ENCODE peak calls at places on chromosomes 12 and 14, in ten cellular contexts. N is heart left ventricle, W is stomach, V is right lobe of liver, A is adrenal gland, K is breast epithelium, Y is esophagus squamous epithelium, Q is A549, Z is endothelial cell of umbilical vein, C is tibial nerve. E is an unnamed sample. For H3K9me3, the result is how much of the 10 kb centered on the place peaks cover.

GRCh38 chr12:122125452-122126341 is 47.1 kb downstream of the MLXIP start:
- DNase-seq in N (peak), W (no peak), V (peak), A (no peak), K (no peak), Y (no peak), Q (no peak), Z (no peak), C (no peak), E (no peak)

GRCh38 chr14:80606347-80606772 is 335.2 kb downstream of the CEP128 start:
- DNase-seq in N (no peak), W (no peak), V (no peak), A (no peak), K (no peak), Y (no peak), Q (no peak), Z (no peak), C (no peak), E (no peak)

GRCh38 chr12:118145798-118146156 is 9.9 kb downstream of the PEBP1 start:
- DNase-seq in N (no peak), W (no peak), V (no peak), A (no peak), K (no peak), Y (no peak), Q (no peak), Z (no peak), C (no peak), E (no peak)

GRCh38 chr12:101459642-101460346 is 15.3 kb upstream of the SPIC start:
- DNase-seq in N (no peak), W (peak), V (no peak), A (no peak), K (no peak), Y (no peak), Q (peak), Z (no peak), C (peak), E (no peak)

GRCh38 chr12:85441740-85442139 is 161.7 kb downstream of the ALX1 start:
- DNase-seq in N (no peak), W (no peak), V (no peak), A (no peak), K (no peak), Y (no peak), Q (peak), Z (peak), C (no peak), E (no peak)

GRCh38 chr14:67464377-67464776 is 24.1 kb downstream of the TMEM229B start:
- DNase-seq in N (no peak), W (no peak), V (no peak), A (no peak), K (no peak), Y (no peak), Q (no peak), Z (no peak), C (no peak), E (no peak)

GRCh38 chr12:51008329-51008728 is 17.9 kb downstream of the SLC11A2 start:
- DNase-seq in N (no peak), W (no peak), V (no peak), A (no peak), K (no peak), Y (no peak), Q (no peak), Z (no peak), C (no peak), E (no peak)

GRCh38 chr12:30570206-30570890 is 125.3 kb downstream of the IPO8 start:
- DNase-seq in N (no peak), W (no peak), V (no peak), A (no peak), K (no peak), Y (no peak), Q (no peak), Z (no peak), C (no peak), E (peak)

GRCh38 chr12:14185441-14186192 is 179.9 kb upstream of the ATF7IP start:
- DNase-seq in N (no peak), W (peak), V (no peak), A (no peak), K (no peak), Y (no peak), Q (peak), Z (peak), C (no peak), E (peak)

GRCh38 chr14:20418501-20418909 is 5.2 kb upstream of the TEP1 start:
- DNase-seq in N (no peak), W (peak), V (no peak), A (no peak), K (no peak), Y (no peak), Q (peak), Z (no peak), C (no peak), E (no peak)

GRCh38 chr14:99551034-99551922 is 52.7 kb downstream of the CCDC85C start:
- DNase-seq in N (no peak), W (no peak), V (no peak), A (no peak), K (no peak), Y (no peak), Q (no peak), Z (no peak), C (no peak), E (no peak)

GRCh38 chr12:68761901-68762630 is 16.1 kb downstream of the SLC35E3 start:
- DNase-seq in N (no peak), W (no peak), V (no peak), A (peak), K (no peak), Y (no peak), Q (no peak), Z (no peak), C (no peak), E (no peak)

GRCh38 chr14:35197015-35197414 is 74.7 kb downstream of the PRORP start:
- DNase-seq in N (no peak), W (no peak), V (no peak), A (no peak), K (no peak), Y (no peak), Q (peak), Z (peak), C (no peak), E (no peak)

GRCh38 chr12:56300644-56301464 is 724 bp upstream of the CS start:
- DNase-seq in N (no peak), W (no peak), V (no peak), A (peak), K (no peak), Y (no peak), Q (no peak), Z (no peak), C (no peak), E (no peak)

GRCh38 chr12:116882742-116883141 is 1.5 kb upstream of the HRK start:
- DNase-seq in N (no peak), W (no peak), V (no peak), A (no peak), K (no peak), Y (no peak), Q (peak), Z (peak), C (no peak), E (no peak)

GRCh38 chr12:109626378-109627115 is 53.0 kb downstream of the MVK start:
- DNase-seq in N (no peak), W (no peak), V (no peak), A (no peak), K (no peak), Y (no peak), Q (no peak), Z (no peak), C (no peak), E (no peak)

GRCh38 chr14:38098074-38098846 is 109.4 kb upstream of the SSTR1 start:
- DNase-seq in N (no peak), W (no peak), V (no peak), A (peak), K (no peak), Y (no peak), Q (no peak), Z (no peak), C (no peak), E (no peak)

GRCh38 chr12:122992386-122992785 is 11.9 kb downstream of the ARL6IP4 start:
- DNase-seq in N (peak), W (no peak), V (peak), A (no peak), K (no peak), Y (no peak), Q (no peak), Z (no peak), C (no peak), E (no peak)

GRCh38 chr14:98408713-98409112 is 863.3 kb downstream of the BCL11B start:
- DNase-seq in N (no peak), W (no peak), V (no peak), A (no peak), K (no peak), Y (no peak), Q (no peak), Z (no peak), C (no peak), E (no peak)

GRCh38 chr12:31353730-31354708 is 28.1 kb upstream of the SINHCAF start:
- DNase-seq in N (no peak), W (no peak), V (no peak), A (peak), K (no peak), Y (no peak), Q (no peak), Z (no peak), C (no peak), E (no peak)

GRCh38 chr14:75989134-75989533 is 3.6 kb downstream of the IFT43 start:
- DNase-seq in N (peak), W (no peak), V (no peak), A (peak), K (no peak), Y (no peak), Q (peak), Z (peak), C (no peak), E (no peak)

GRCh38 chr12:58369576-58369975 is 428.2 kb downstream of the ATP23 start:
- DNase-seq in N (no peak), W (no peak), V (no peak), A (no peak), K (no peak), Y (no peak), Q (no peak), Z (no peak), C (no peak), E (no peak)

GRCh38 chr14:72638021-72638420 is 255.9 kb downstream of the DPF3 start:
- DNase-seq in N (peak), W (no peak), V (no peak), A (peak), K (no peak), Y (no peak), Q (peak), Z (peak), C (no peak), E (no peak)

GRCh38 chr14:32559595-32559994 is 230.5 kb downstream of the AKAP6 start:
- DNase-seq in N (no peak), W (no peak), V (no peak), A (no peak), K (no peak), Y (no peak), Q (no peak), Z (no peak), C (no peak), E (no peak)

GRCh38 chr12:46214668-46215429 is 54.0 kb downstream of the SLC38A1 start:
- DNase-seq in N (no peak), W (peak), V (peak), A (no peak), K (no peak), Y (no peak), Q (no peak), Z (no peak), C (no peak), E (no peak)

GRCh38 chr12:26212988-26213387 is 17.6 kb downstream of the SSPN start:
- DNase-seq in N (no peak), W (no peak), V (no peak), A (no peak), K (no peak), Y (no peak), Q (no peak), Z (no peak), C (no peak), E (no peak)

GRCh38 chr12:57592551-57593165 is 1.7 kb downstream of the PIP4K2C start:
- DNase-seq in N (no peak), W (no peak), V (no peak), A (no peak), K (no peak), Y (no peak), Q (no peak), Z (no peak), C (no peak), E (no peak)

GRCh38 chr12:30564394-30564793 is 131.3 kb downstream of the IPO8 start:
- DNase-seq in N (no peak), W (no peak), V (no peak), A (no peak), K (no peak), Y (no peak), Q (no peak), Z (no peak), C (no peak), E (no peak)

GRCh38 chr12:53929527-53929926 is 9.1 kb upstream of the HOXC13 start:
- DNase-seq in N (no peak), W (no peak), V (no peak), A (no peak), K (no peak), Y (no peak), Q (no peak), Z (no peak), C (no peak), E (no peak)

GRCh38 chr14:75917322-75918251 is 64.2 kb downstream of the TGFB3 start:
- DNase-seq in N (no peak), W (no peak), V (no peak), A (no peak), K (no peak), Y (no peak), Q (no peak), Z (no peak), C (no peak), E (no peak)

GRCh38 chr12:63394994-63395393 is 244.0 kb upstream of the AVPR1A start:
- DNase-seq in N (no peak), W (no peak), V (no peak), A (no peak), K (no peak), Y (no peak), Q (no peak), Z (no peak), C (no peak), E (peak)

GRCh38 chr14:74804219-74804825 is 41.2 kb downstream of the YLPM1 start:
- DNase-seq in N (no peak), W (no peak), V (no peak), A (peak), K (no peak), Y (no peak), Q (peak), Z (peak), C (no peak), E (peak)

GRCh38 chr12:113267621-113268020 is 46.4 kb downstream of the TPCN1 start:
- DNase-seq in N (no peak), W (no peak), V (no peak), A (no peak), K (no peak), Y (no peak), Q (no peak), Z (no peak), C (no peak), E (no peak)

GRCh38 chr12:104643921-104644669 is 187.3 kb downstream of the CHST11 start:
- DNase-seq in N (peak), W (peak), V (peak), A (peak), K (no peak), Y (no peak), Q (no peak), Z (peak), C (no peak), E (peak)

GRCh38 chr12:131136539-131136872 is 182.8 kb downstream of the ADGRD1 start:
- DNase-seq in N (no peak), W (no peak), V (no peak), A (no peak), K (no peak), Y (no peak), Q (no peak), Z (no peak), C (no peak), E (no peak)
- H3K9me3 ChIP-seq in N (under half), W (under half), V (under half), A (under half), K (under half), Y (under half), Q (under half), Z (under half), C (under half), E (under half)

GRCh38 chr12:78189656-78190055 is 359.0 kb downstream of the NAV3 start:
- DNase-seq in N (no peak), W (no peak), V (no peak), A (no peak), K (no peak), Y (no peak), Q (no peak), Z (no peak), C (no peak), E (no peak)

GRCh38 chr12:78198896-78199295 is 368.2 kb downstream of the NAV3 start:
- DNase-seq in N (no peak), W (no peak), V (no peak), A (no peak), K (no peak), Y (no peak), Q (no peak), Z (no peak), C (no peak), E (no peak)

GRCh38 chr12:78191611-78192010 is 360.9 kb downstream of the NAV3 start:
- DNase-seq in N (no peak), W (no peak), V (no peak), A (no peak), K (no peak), Y (no peak), Q (no peak), Z (no peak), C (no peak), E (no peak)

GRCh38 chr12:78192979-78193378 is 362.3 kb downstream of the NAV3 start:
- DNase-seq in N (no peak), W (no peak), V (no peak), A (no peak), K (no peak), Y (no peak), Q (no peak), Z (no peak), C (no peak), E (no peak)

DNA sequence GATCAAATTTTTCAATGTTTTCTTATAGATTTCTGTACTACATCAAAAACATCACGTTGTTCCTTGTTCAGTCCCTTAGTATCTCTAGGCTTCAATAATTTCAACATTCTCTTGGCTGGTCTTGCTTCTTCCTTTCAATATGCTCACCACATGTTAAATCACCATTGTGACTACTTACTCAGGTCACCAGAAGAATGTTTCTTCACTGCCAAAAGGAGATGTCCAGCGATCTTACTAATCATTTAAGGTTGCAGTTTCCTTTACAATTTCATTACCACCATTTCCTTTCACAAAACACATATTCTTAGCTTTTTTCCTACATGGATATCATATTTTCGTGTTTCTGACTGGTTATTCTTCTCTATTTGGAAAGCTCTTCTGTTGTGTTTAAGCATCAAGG is 363.8 kb downstream of the NAV3 start:
- DNase-seq in N (no peak), W (no peak), V (no peak), A (no peak), K (no peak), Y (no peak), Q (no peak), Z (peak), C (no peak), E (no peak)
- TF ChIP-seq POLR2A in N (no peak), W (no peak), V (no peak), A (no peak), K (no peak), Y (no peak), Q (no peak), Z (no peak), C (no peak), E (no peak)

GRCh38 chr14:47191693-47192092 is 483.7 kb downstream of the MDGA2 start:
- DNase-seq in N (no peak), W (no peak), V (no peak), A (no peak), K (no peak), Y (no peak), Q (no peak), Z (no peak), C (no peak), E (no peak)
- H3K9me3 ChIP-seq in N (under half), W (under half), V (under half), A (under half), K (under half), Y (under half), Q (under half), Z (under half), C (under half), E (under half)

GRCh38 chr12:10721654-10722501 is 1.2 kb downstream of the YBX3 start:
- DNase-seq in N (peak), W (peak), V (peak), A (peak), K (peak), Y (peak), Q (peak), Z (peak), C (peak), E (peak)
- TF ChIP-seq POLR2A in N (no peak), W (no peak), V (no peak), A (no peak), K (peak), Y (no peak), Q (peak), Z (peak), C (peak), E (no peak)

GRCh38 chr14:43141636-43142191 is 1365.4 kb downstream of the FSCB start:
- DNase-seq in N (no peak), W (no peak), V (no peak), A (no peak), K (no peak), Y (no peak), Q (no peak), Z (no peak), C (no peak), E (no peak)

GRCh38 chr14:43143106-43143505 is 1364.0 kb downstream of the FSCB start:
- DNase-seq in N (no peak), W (no peak), V (no peak), A (no peak), K (no peak), Y (no peak), Q (no peak), Z (no peak), C (no peak), E (no peak)

GRCh38 chr14:43145361-43145760 is 1361.7 kb downstream of the FSCB start:
- DNase-seq in N (no peak), W (no peak), V (no peak), A (no peak), K (no peak), Y (no peak), Q (no peak), Z (no peak), C (no peak), E (no peak)

GRCh38 chr14:43135877-43136411 is 1371.1 kb downstream of the FSCB start:
- DNase-seq in N (no peak), W (no peak), V (peak), A (no peak), K (no peak), Y (no peak), Q (no peak), Z (no peak), C (no peak), E (no peak)

DNA sequence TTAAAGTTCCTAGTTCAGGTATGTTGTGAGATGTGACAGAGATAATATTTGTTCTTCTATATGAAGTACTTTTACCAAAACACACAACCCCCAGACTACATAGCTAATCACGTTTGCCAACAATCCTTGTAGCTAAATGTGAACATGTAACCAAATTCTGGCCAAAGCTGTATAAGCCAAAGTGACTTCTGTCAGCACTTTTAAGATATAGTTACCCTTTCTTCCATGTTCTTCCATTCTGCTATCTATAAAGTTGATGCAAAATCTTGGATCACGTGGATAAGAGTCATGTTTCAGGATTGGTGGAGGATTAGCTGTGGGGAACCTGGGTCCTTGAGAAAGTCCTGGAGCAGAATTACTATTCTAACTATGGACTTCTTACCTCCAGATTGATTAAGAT is 1366.6 kb downstream of the FSCB start:
- DNase-seq in N (no peak), W (no peak), V (no peak), A (no peak), K (no peak), Y (no peak), Q (no peak), Z (no peak), C (no peak), E (no peak)
- H3K9me3 ChIP-seq in N (under half), W (under half), V (under half), A (under half), K (under half), Y (under half), Q (under half), Z (under half), C (under half), E (under half)

GRCh38 chr14:64692597-64693350 is 11.4 kb upstream of the PLEKHG3 start:
- DNase-seq in N (no peak), W (peak), V (no peak), A (no peak), K (no peak), Y (no peak), Q (no peak), Z (no peak), C (no peak), E (no peak)

GRCh38 chr14:64695071-64695470 is 9.2 kb upstream of the PLEKHG3 start:
- DNase-seq in N (no peak), W (no peak), V (no peak), A (no peak), K (no peak), Y (no peak), Q (no peak), Z (no peak), C (no peak), E (no peak)

GRCh38 chr14:64693766-64694165 is 10.5 kb upstream of the PLEKHG3 start:
- DNase-seq in N (no peak), W (no peak), V (no peak), A (no peak), K (no peak), Y (no peak), Q (no peak), Z (no peak), C (no peak), E (no peak)

GRCh38 chr14:64698899-64699298 is 5.3 kb upstream of the PLEKHG3 start:
- DNase-seq in N (peak), W (peak), V (no peak), A (no peak), K (no peak), Y (no peak), Q (peak), Z (no peak), C (no peak), E (no peak)

GRCh38 chr14:64696355-64696844 is 7.8 kb upstream of the PLEKHG3 start:
- DNase-seq in N (peak), W (no peak), V (no peak), A (no peak), K (no peak), Y (no peak), Q (no peak), Z (no peak), C (no peak), E (peak)
- TF ChIP-seq POLR2A in N (no peak), W (no peak), V (no peak), A (no peak), K (no peak), Y (no peak), Q (no peak), Z (no peak), C (no peak), E (peak)

GRCh38 chr12:126636798-126637197 is 1571.6 kb downstream of the AACS start:
- DNase-seq in N (no peak), W (no peak), V (no peak), A (no peak), K (no peak), Y (no peak), Q (no peak), Z (no peak), C (no peak), E (no peak)
- H3K9me3 ChIP-seq in N (under half), W (under half), V (under half), A (under half), K (under half), Y (under half), Q (under half), Z (under half), C (under half), E (under half)

GRCh38 chr14:23302290-23303225 is at the start of gene PPP1R3E:
- DNase-seq in N (peak), W (peak), V (peak), A (peak), K (no peak), Y (no peak), Q (peak), Z (peak), C (peak), E (peak)
- TF ChIP-seq POLR2A in N (no peak), W (no peak), V (no peak), A (no peak), K (no peak), Y (peak), Q (no peak), Z (peak), C (no peak), E (peak)